ENCODE peak calls at places on chromosome 4, in nine cellular contexts. N, Q, A, F, E, U, X, R and K are unnamed samples.

GRCh38 chr4:19961092-19961491 is 290.6 kb upstream of the SLIT2 start:
- DNase-seq in U (no peak), N (no peak), R (no peak), A (peak; percentile 38), Q (no peak), F (no peak), E (no peak), X (no peak), K (no peak)

GRCh38 chr4:90234916-90235547 is 107.8 kb downstream of the CCSER1 start:
- DNase-seq in F (no peak), Q (no peak), U (no peak), E (no peak), N (no peak), R (no peak), X (no peak), A (no peak), K (peak; percentile 46)

GRCh38 chr4:113145519-113146291 is 96.3 kb downstream of the ANK2 start:
- DNase-seq in U (no peak), A (no peak), N (peak; percentile 73), F (no peak), E (no peak), X (peak; percentile 55), R (no peak), Q (no peak), K (peak; percentile 72)

GRCh38 chr4:19224820-19225219 is 1026.9 kb upstream of the SLIT2 start:
- DNase-seq in R (no peak), A (peak; percentile 61), F (peak; percentile 40), Q (peak; percentile 30), E (peak; percentile 35), U (no peak), N (peak; percentile 47), X (peak; percentile 68), K (peak; percentile 51)

GRCh38 chr4:123481034-123481433 is 84.4 kb downstream of the SPRY1 start:
- DNase-seq in U (no peak), X (no peak), A (peak; percentile 25), N (no peak), R (no peak), Q (no peak), F (no peak), E (no peak), K (no peak)

GRCh38 chr4:156732634-156733033 is 239.0 kb downstream of the PDGFC start:
- DNase-seq in X (peak; percentile 8), N (no peak), E (no peak), U (no peak), A (peak; percentile 28), F (no peak), Q (no peak), R (no peak), K (no peak)

GRCh38 chr4:114400531-114400930 is 198.1 kb upstream of the UGT8 start:
- DNase-seq in A (no peak), F (no peak), R (no peak), E (no peak), N (no peak), Q (no peak), U (no peak), X (peak; percentile 40), K (peak; percentile 86)

GRCh38 chr4:94175553-94176260 is 32.0 kb upstream of the SMARCAD1 start:
- DNase-seq in Q (no peak), U (no peak), X (no peak), F (no peak), E (no peak), N (peak; percentile 59), A (no peak), R (no peak), K (no peak)

GRCh38 chr4:87240341-87240740 is 19.9 kb upstream of the KLHL8 start:
- DNase-seq in U (no peak), A (no peak), N (no peak), R (no peak), F (no peak), Q (no peak), E (no peak), X (peak; percentile 77), K (peak; percentile 89)

GRCh38 chr4:173499568-173500535 is 30.2 kb downstream of the HAND2 start:
- DNase-seq in E (no peak), Q (no peak), R (no peak), U (no peak), X (no peak), F (no peak), N (no peak), A (no peak), K (peak; percentile 23)

GRCh38 chr4:145481164-145481941 is at the start of gene SMAD1:
- DNase-seq in F (peak; percentile 54), A (peak; percentile 89), N (peak; percentile 83), E (peak; percentile 68), X (peak; percentile 84), Q (peak; percentile 82), U (peak; percentile 36), R (peak; percentile 88), K (peak; percentile 68)

GRCh38 chr4:47662975-47663374 is 174.9 kb downstream of the CORIN start:
- DNase-seq in N (peak; percentile 48), X (peak; percentile 9), U (no peak), E (peak; percentile 60), R (no peak), Q (no peak), F (peak; percentile 6), A (no peak), K (peak; percentile 23)

GRCh38 chr4:46506876-46507275 is 116.9 kb upstream of the GABRA2 start:
- DNase-seq in E (no peak), R (no peak), U (no peak), N (no peak), A (peak; percentile 17), Q (no peak), X (peak; percentile 2), F (no peak), K (no peak)

GRCh38 chr4:38384962-38385285 is 279.1 kb upstream of the KLF3 start:
- DNase-seq in Q (no peak), X (no peak), R (no peak), E (no peak), A (no peak), N (no peak), F (no peak), U (no peak), K (no peak)

GRCh38 chr4:169810325-169811323 is 52.9 kb upstream of the HPF1 start:
- DNase-seq in Q (peak; percentile 92), E (peak; percentile 75), U (peak; percentile 26), X (peak; percentile 91), R (no peak), F (peak; percentile 66), N (peak; percentile 91), A (peak; percentile 90), K (peak; percentile 79)

GRCh38 chr4:78437608-78438088 is 113.9 kb upstream of the ANXA3 start:
- DNase-seq in F (no peak), N (no peak), E (no peak), X (no peak), A (peak; percentile 12), R (no peak), U (no peak), Q (no peak), K (no peak)

GRCh38 chr4:107814758-107815552 is 9.8 kb upstream of the SGMS2 start:
- DNase-seq in F (no peak), R (no peak), U (no peak), N (no peak), X (no peak), Q (no peak), E (no peak), A (no peak), K (peak; percentile 5)

GRCh38 chr4:168631241-168632151 is 134.6 kb downstream of the PALLD start:
- DNase-seq in E (no peak), A (peak; percentile 64), R (peak; percentile 72), F (no peak), U (no peak), X (peak; percentile 78), N (peak; percentile 52), Q (no peak), K (peak; percentile 85)

GRCh38 chr4:123093247-123093646 is 170.8 kb upstream of the NUDT6 start:
- DNase-seq in A (no peak), X (no peak), F (no peak), N (no peak), R (no peak), U (no peak), Q (no peak), E (no peak), K (peak; percentile 5)

GRCh38 chr4:138542191-138542771 is 300.1 kb upstream of the SLC7A11 start:
- DNase-seq in X (no peak), N (peak; percentile 97), E (no peak), U (no peak), Q (no peak), R (no peak), A (no peak), F (no peak), K (no peak)

GRCh38 chr4:28686618-28687017 is 1826.0 kb downstream of the STIM2 start:
- DNase-seq in E (peak; percentile 62), Q (peak; percentile 51), A (peak; percentile 33), U (no peak), F (peak; percentile 32), N (peak; percentile 73), X (peak; percentile 54), R (no peak), K (peak; percentile 68)

GRCh38 chr4:70815370-70815769 is 24.3 kb downstream of the GRSF1 start:
- DNase-seq in R (no peak), Q (no peak), X (no peak), U (no peak), F (no peak), A (no peak), N (no peak), E (no peak), K (no peak)

GRCh38 chr4:71186257-71186565 is 152.6 kb upstream of the SLC4A4 start:
- DNase-seq in Q (no peak), U (no peak), X (peak; percentile 36), F (no peak), E (no peak), R (no peak), N (no peak), A (no peak), K (no peak)

GRCh38 chr4:175998782-175999181 is 66.9 kb upstream of the WDR17 start:
- DNase-seq in X (peak; percentile 12), A (peak; percentile 1), N (peak; percentile 12), U (no peak), F (no peak), R (no peak), E (peak; percentile 29), Q (no peak), K (peak; percentile 26)

GRCh38 chr4:73883306-73883705 is 14.1 kb downstream of the CXCL1 start:
- DNase-seq in Q (no peak), A (peak; percentile 53), N (no peak), R (no peak), U (no peak), X (no peak), F (no peak), E (no peak), K (no peak)

GRCh38 chr4:128823025-128823661 is 13.6 kb downstream of the JADE1 start:
- DNase-seq in A (peak; percentile 78), F (no peak), U (no peak), R (no peak), X (no peak), N (peak; percentile 48), E (no peak), Q (no peak), K (no peak)

GRCh38 chr4:1402516-1403101 is 3.6 kb downstream of the NKX1-1 start:
- DNase-seq in U (no peak), E (no peak), Q (no peak), N (no peak), F (no peak), A (no peak), X (no peak), R (peak; percentile 34), K (no peak)

GRCh38 chr4:566508-567295 is 9.4 kb downstream of the TMEM271 start:
- DNase-seq in N (peak; percentile 8), F (no peak), X (no peak), Q (no peak), A (no peak), U (no peak), E (no peak), R (no peak), K (peak; percentile 1)

GRCh38 chr4:86670739-86671138 is 76.6 kb downstream of the PTPN13 start:
- DNase-seq in X (no peak), A (peak; percentile 84), U (no peak), R (no peak), Q (no peak), E (no peak), F (no peak), N (no peak), K (no peak)